ENCODE peak calls at places on chromosomes 6 and 20, in seven cellular contexts. O, Z, D, T, E, F and S are unnamed samples.

GRCh38 chr6:135534773-135535380 is 37.3 kb upstream of the AHI1 start:
- DNase-seq in E (no peak), O (no peak), T (no peak), F (no peak), D (no peak), Z (no peak), S (no peak)

GRCh38 chr6:24313477-24314141 is 44.2 kb downstream of the DCDC2 start:
- DNase-seq in T (no peak), O (peak), D (no peak), E (no peak), Z (no peak), F (no peak), S (peak)

GRCh38 chr6:112833546-112834215 is 486.6 kb downstream of the RFPL4B start:
- DNase-seq in F (no peak), Z (no peak), E (no peak), O (no peak), T (no peak), D (no peak), S (no peak)

GRCh38 chr6:106591111-106591825 is 38.0 kb downstream of the RTN4IP1 start:
- DNase-seq in T (no peak), F (no peak), E (no peak), O (peak), Z (no peak), D (no peak), S (no peak)

GRCh38 chr6:12294851-12295536 is 4.8 kb downstream of the EDN1 start:
- DNase-seq in F (no peak), E (no peak), Z (no peak), T (no peak), D (no peak), O (no peak), S (no peak)

GRCh38 chr6:38420207-38420606 is 219.5 kb downstream of the BTBD9 start:
- DNase-seq in Z (no peak), O (no peak), T (no peak), D (no peak), E (no peak), F (no peak), S (no peak)

GRCh38 chr6:9745476-9745875 is 669.4 kb downstream of the TFAP2A start:
- DNase-seq in T (no peak), F (no peak), D (no peak), E (no peak), O (no peak), Z (no peak), S (no peak)

GRCh38 chr20:14948416-14948815 is 611.0 kb upstream of the FLRT3 start:
- DNase-seq in E (no peak), T (no peak), D (no peak), O (no peak), F (no peak), Z (no peak), S (no peak)

GRCh38 chr6:20572288-20572687 is 38.0 kb downstream of the CDKAL1 start:
- DNase-seq in O (no peak), E (no peak), Z (no peak), F (no peak), D (no peak), T (no peak), S (no peak)

GRCh38 chr20:57869291-57869950 is 159.6 kb upstream of the PMEPA1 start:
- DNase-seq in D (no peak), T (no peak), E (no peak), F (no peak), Z (no peak), O (no peak), S (no peak)

GRCh38 chr20:38109025-38109541 is 56.0 kb downstream of the TGM2 start:
- DNase-seq in E (peak), Z (peak), O (peak), T (no peak), D (no peak), F (no peak), S (no peak)

GRCh38 chr6:112145080-112145573 is 57.7 kb downstream of the FAM229B start:
- DNase-seq in Z (no peak), D (no peak), F (no peak), O (no peak), T (no peak), E (no peak), S (no peak)

GRCh38 chr6:90135672-90136071 is 161.0 kb downstream of the BACH2 start:
- DNase-seq in O (peak), Z (no peak), E (no peak), F (no peak), D (no peak), T (no peak), S (no peak)

GRCh38 chr20:3716195-3716834 is 3.9 kb upstream of the SIGLEC1 start:
- DNase-seq in T (no peak), F (no peak), Z (peak), D (no peak), E (no peak), O (no peak), S (no peak)

GRCh38 chr6:98041921-98042320 is 758.9 kb upstream of the MMS22L start:
- DNase-seq in T (no peak), E (no peak), D (no peak), O (no peak), Z (no peak), F (no peak), S (no peak)

GRCh38 chr20:12902992-12903391 is 105.8 kb upstream of the SPTLC3 start:
- DNase-seq in T (no peak), E (no peak), Z (no peak), O (no peak), D (no peak), F (no peak), S (no peak)
- H3K27ac ChIP-seq in T (no peak), E (no peak), Z (no peak), O (no peak), D (no peak), F (no peak), S (no peak)

DNA sequence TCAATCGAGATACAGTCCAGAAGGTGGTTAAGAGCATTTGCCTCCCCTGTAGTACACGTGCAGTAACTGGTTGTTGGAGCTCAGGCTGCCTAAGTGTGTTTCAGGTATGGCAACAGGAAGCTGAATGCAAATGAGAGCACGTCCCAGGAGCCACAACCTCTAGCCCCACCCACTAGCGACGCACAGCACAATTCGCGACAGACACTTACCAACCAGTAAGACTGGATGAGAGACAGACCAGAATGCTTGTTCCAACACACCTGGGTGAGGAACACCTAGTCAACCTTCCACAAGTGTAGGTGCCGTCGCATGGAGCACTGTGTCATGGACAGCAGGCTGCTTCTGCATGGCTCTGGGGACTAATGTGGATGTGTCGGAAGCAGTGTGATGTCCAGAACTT is 7.2 kb upstream of the SERPINB1 start:
- DNase-seq in Z (no peak), F (no peak), O (no peak), T (no peak), D (peak), E (peak), S (no peak)
- H3K27ac ChIP-seq in Z (no peak), F (no peak), O (no peak), T (no peak), D (no peak), E (no peak), S (no peak)

GRCh38 chr6:114382401-114382800 is 39.6 kb upstream of the HS3ST5 start:
- DNase-seq in Z (no peak), T (no peak), E (no peak), O (no peak), F (no peak), D (no peak), S (no peak)
- H3K27ac ChIP-seq in Z (no peak), T (no peak), E (no peak), O (no peak), F (no peak), D (no peak), S (no peak)

DNA sequence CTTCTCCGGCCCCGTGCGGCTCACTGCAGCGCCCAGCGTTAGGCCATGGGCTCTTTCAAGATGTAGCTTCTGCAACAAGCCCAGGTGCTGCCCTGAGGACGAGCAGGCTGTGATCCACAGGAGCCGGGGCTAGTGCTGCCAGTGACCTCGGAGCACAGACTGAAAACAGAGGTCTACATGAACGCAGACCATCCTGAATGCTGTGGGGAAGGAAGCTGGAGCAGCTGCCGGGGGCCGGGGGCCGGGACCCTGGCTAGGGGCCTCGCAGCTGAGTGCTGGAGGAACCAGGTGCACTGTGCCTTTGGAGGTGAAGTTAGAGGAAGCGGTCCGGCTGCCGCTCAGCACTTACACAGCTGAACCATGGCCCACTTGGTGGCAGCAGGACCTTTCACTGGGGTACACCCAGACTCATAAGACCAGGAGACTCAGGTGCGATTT is 58.9 kb upstream of the MPC1 start:
- DNase-seq in Z (no peak), F (no peak), D (no peak), E (no peak), T (no peak), O (no peak), S (no peak)
- H3K27ac ChIP-seq in Z (no peak), F (peak), D (no peak), E (no peak), T (no peak), O (no peak), S (no peak)